ENCODE peak calls at places on chromosomes 7 and 10, in nine cellular contexts. G is cardiac muscle cell, C is pancreas, A is ovary, R is kidney, I is coronary artery, Y is HepG2, T is psoas muscle, B is PC-3. E is an unnamed sample.

GRCh38 chr7:131723926-131724325 is 167.5 kb upstream of the PODXL start:
- DNase-seq in I (peak; percentile 35), B (no peak), A (no peak), T (no peak), G (peak; percentile 3), Y (peak; percentile 4), C (no peak), R (no peak), E (no peak)

GRCh38 chr7:7354674-7355073 is 172.3 kb downstream of the C1GALT1 start:
- DNase-seq in A (no peak), Y (no peak), C (no peak), T (no peak), I (no peak), G (no peak), R (no peak), B (peak; percentile 84), E (no peak)

GRCh38 chr7:2043316-2044039 is 189.3 kb downstream of the MAD1L1 start:
- DNase-seq in A (no peak), T (peak; percentile 13), R (peak; percentile 61), C (no peak), G (no peak), I (no peak), B (no peak), Y (no peak), E (peak; percentile 50)

GRCh38 chr10:535953-536352 is 153.5 kb downstream of the DIP2C start:
- DNase-seq in Y (no peak), T (no peak), A (no peak), C (no peak), G (no peak), I (no peak), B (no peak), R (no peak), E (no peak)

GRCh38 chr7:37765872-37766525 is 82.4 kb upstream of the NME8 start:
- DNase-seq in I (no peak), R (no peak), Y (no peak), B (no peak), T (no peak), A (no peak), C (no peak), G (no peak), E (no peak)

GRCh38 chr7:1086588-1087461 is 1.1 kb upstream of the GPER1 start:
- DNase-seq in R (peak; percentile 87), C (peak; percentile 69), I (peak; percentile 79), B (peak; percentile 73), T (peak; percentile 70), Y (peak; percentile 68), G (peak; percentile 71), A (peak; percentile 82), E (peak; percentile 85)

GRCh38 chr10:49357895-49358294 is 38.0 kb downstream of the DRGX start:
- DNase-seq in I (no peak), B (no peak), T (no peak), A (no peak), C (no peak), R (no peak), G (no peak), Y (no peak), E (no peak)

GRCh38 chr7:80984619-80985018 is 65.8 kb upstream of the SEMA3C start:
- DNase-seq in R (no peak), Y (no peak), I (no peak), B (no peak), C (no peak), A (no peak), G (no peak), T (no peak), E (no peak)

GRCh38 chr7:1068656-1069055 is 19.3 kb upstream of the GPER1 start:
- DNase-seq in B (no peak), A (no peak), Y (peak; percentile 71), G (no peak), I (no peak), C (no peak), T (no peak), R (no peak), E (no peak)

GRCh38 chr7:77933394-77933793 is 134.8 kb downstream of the PHTF2 start:
- DNase-seq in G (no peak), C (no peak), T (no peak), I (no peak), B (peak; percentile 45), R (no peak), A (no peak), Y (no peak), E (no peak)

GRCh38 chr7:40436761-40437160 is 302.0 kb downstream of the SUGCT start:
- DNase-seq in G (no peak), A (no peak), C (no peak), Y (no peak), B (no peak), R (no peak), T (no peak), I (no peak), E (no peak)

GRCh38 chr10:100020161-100020882 is 10.6 kb upstream of the DNMBP start:
- DNase-seq in B (peak; percentile 65), A (no peak), G (no peak), Y (peak; percentile 81), R (no peak), T (no peak), C (no peak), I (no peak), E (no peak)

DNA sequence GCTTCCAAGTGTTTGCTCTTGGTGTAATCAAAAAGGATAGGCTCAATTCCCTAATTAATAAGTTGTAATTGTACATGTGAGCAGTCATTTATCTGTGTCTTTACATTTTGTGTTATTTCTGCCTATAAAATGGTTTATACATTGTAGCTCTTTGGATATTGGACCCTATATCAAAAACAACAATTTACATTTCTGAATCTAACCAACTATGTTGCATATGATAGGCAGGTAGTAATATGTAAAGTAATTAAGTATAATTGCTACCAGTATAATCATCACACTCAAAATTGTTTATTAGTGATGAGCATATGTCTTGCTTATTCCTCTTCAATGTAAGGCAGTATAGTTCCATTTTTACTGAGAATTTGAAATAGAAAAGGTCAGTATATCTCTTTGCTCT is 13.8 kb downstream of the AKR1C1 start:
- DNase-seq in C (no peak), I (no peak), T (no peak), Y (no peak), R (no peak), A (no peak), B (no peak), G (no peak), E (no peak)
- H3K4me3 ChIP-seq in C (no peak overlapping the region), I (no peak overlapping the region), T (no peak overlapping the region), Y (no peak overlapping the region), R (no peak overlapping the region), A (no peak overlapping the region), B (no peak overlapping the region), G (no peak overlapping the region), E (no peak overlapping the region)

DNA sequence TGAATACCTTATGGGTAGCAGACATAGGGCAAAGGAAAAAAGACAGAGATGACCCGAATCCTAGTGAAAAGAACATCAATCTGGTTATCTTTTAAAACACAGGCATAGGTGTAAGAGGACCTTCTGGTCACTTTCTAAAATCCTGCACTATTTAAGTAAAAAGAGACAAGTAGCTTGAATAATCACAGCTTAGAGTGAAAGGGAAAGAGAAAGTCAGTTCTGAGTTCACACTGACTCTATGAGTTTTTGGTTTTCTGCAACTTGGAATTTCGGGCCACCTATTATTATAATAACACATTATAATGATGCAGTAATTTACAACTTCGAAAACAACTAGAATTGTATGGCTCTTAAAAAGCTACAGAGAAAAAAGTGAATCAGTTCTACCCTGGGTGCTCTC is 247.8 kb downstream of the DOCK4 start:
- DNase-seq in G (no peak), C (no peak), B (no peak), R (no peak), A (no peak), Y (no peak), T (no peak), I (no peak), E (no peak)
- H3K27ac ChIP-seq in G (no peak overlapping the region), C (no peak overlapping the region), B (no peak overlapping the region), R (no peak overlapping the region), A (peak overlapping the region; percentile 23), Y (no peak overlapping the region), T (no peak overlapping the region), I (no peak overlapping the region), E (no peak overlapping the region)

GRCh38 chr7:20776942-20777341 is 9.7 kb downstream of the SP8 start:
- DNase-seq in B (no peak), R (no peak), T (no peak), I (no peak), G (no peak), A (no peak), Y (no peak), C (no peak), E (no peak)

GRCh38 chr7:20777377-20778062 is 9.2 kb downstream of the SP8 start:
- DNase-seq in I (no peak), G (no peak), Y (no peak), C (no peak), A (no peak), B (no peak), T (no peak), R (no peak), E (no peak)

GRCh38 chr7:20776214-20776875 is 10.3 kb downstream of the SP8 start:
- DNase-seq in I (no peak), A (no peak), B (no peak), T (no peak), C (no peak), G (no peak), Y (no peak), R (no peak), E (no peak)

GRCh38 chr7:20778063-20778721 is 8.5 kb downstream of the SP8 start:
- DNase-seq in R (no peak), A (no peak), B (peak; percentile 49), Y (no peak), I (no peak), G (peak; percentile 86), T (peak; percentile 16), C (peak; percentile 52), E (peak; percentile 74)

DNA sequence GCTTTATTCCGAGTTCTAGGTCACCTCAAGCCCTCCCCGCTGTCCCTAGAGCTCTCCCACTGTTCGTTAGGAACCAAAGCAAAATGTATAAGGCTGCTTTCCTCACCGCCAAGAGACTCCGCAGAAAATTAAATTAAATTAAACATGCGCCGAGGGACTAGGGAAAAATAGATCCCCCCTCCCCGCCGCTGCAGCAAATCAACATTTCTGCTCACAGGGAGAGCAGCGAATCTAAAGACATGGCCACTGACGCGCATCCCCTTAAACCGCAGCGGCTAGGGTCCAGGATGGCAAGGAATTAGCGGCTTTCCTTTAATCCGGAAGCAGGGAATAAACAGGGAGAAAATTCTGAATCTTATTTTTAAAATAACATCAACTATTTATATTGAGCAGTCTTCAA is 7.6 kb downstream of the SP8 start:
- DNase-seq in I (no peak), T (no peak), Y (no peak), B (no peak), C (no peak), A (no peak), G (no peak), R (no peak), E (no peak)
- H3K4me3 ChIP-seq in I (no peak overlapping the region), T (no peak overlapping the region), Y (no peak overlapping the region), B (no peak overlapping the region), C (no peak overlapping the region), A (no peak overlapping the region), G (no peak overlapping the region), R (no peak overlapping the region), E (no peak overlapping the region)

GRCh38 chr10:19605806-19606205 is 210.4 kb upstream of the PLXDC2 start:
- DNase-seq in T (no peak), I (no peak), G (no peak), R (no peak), C (no peak), Y (no peak), A (no peak), B (no peak), E (no peak)
- H3K27ac ChIP-seq in T (no peak overlapping the region), I (no peak overlapping the region), G (no peak overlapping the region), R (no peak overlapping the region), C (no peak overlapping the region), Y (no peak overlapping the region), A (no peak overlapping the region), B (no peak overlapping the region), E (no peak overlapping the region)